ENCODE peak calls at places on chromosomes 5 and 9, in ten cellular contexts. One of them, this sample, is unnamed.

GRCh38 chr5:171162602-171163001 is 146.4 kb upstream of the TLX3 start:
- DNase-seq in activated T-helper 1 cell treated with anti-CD3 and anti-CD28 coated beads, Interleukin-12 subunit alpha, Interleukin-12 subunit beta, Interleukin-2, Interleukin-4 antibody, amounts not matched to agents 30 ng/mL and 10 ng/mL and 1 ng/mL, durations not matched to agents 14 hours and 24 hours and 36 hours: no peak
- DNase-seq in osteocyte: no peak
- DNase-seq in NCI-H1436 treated with DMSO at 0.1 percent for 48 hours: no peak
- DNase-seq in IMR-90: peak
- DNase-seq in fibroblast of mammary gland: peak
- DNase-seq in COR-L47: no peak
- DNase-seq in naive thymus-derived CD8-positive, alpha-beta T cell: no peak
- DNase-seq in DMS 273 treated with DMSO at 0.1 percent for 48 hours: peak
- DNase-seq in HuH-7.5: no peak
- DNase-seq in this sample: no peak

GRCh38 chr9:12702160-12702758 is 9.1 kb downstream of the TYRP1 start:
- DNase-seq in activated T-helper 1 cell treated with anti-CD3 and anti-CD28 coated beads, Interleukin-12 subunit alpha, Interleukin-12 subunit beta, Interleukin-2, Interleukin-4 antibody, amounts not matched to agents 30 ng/mL and 10 ng/mL and 1 ng/mL, durations not matched to agents 14 hours and 24 hours and 36 hours: no peak
- DNase-seq in osteocyte: no peak
- DNase-seq in NCI-H1436 treated with DMSO at 0.1 percent for 48 hours: no peak
- DNase-seq in IMR-90: peak
- DNase-seq in fibroblast of mammary gland: peak
- DNase-seq in COR-L47: peak
- DNase-seq in naive thymus-derived CD8-positive, alpha-beta T cell: no peak
- DNase-seq in DMS 273 treated with DMSO at 0.1 percent for 48 hours: peak
- DNase-seq in HuH-7.5: peak
- DNase-seq in this sample: peak

GRCh38 chr5:1037671-1038416 is 29.2 kb downstream of the NKD2 start:
- DNase-seq in activated T-helper 1 cell treated with anti-CD3 and anti-CD28 coated beads, Interleukin-12 subunit alpha, Interleukin-12 subunit beta, Interleukin-2, Interleukin-4 antibody, amounts not matched to agents 30 ng/mL and 10 ng/mL and 1 ng/mL, durations not matched to agents 14 hours and 24 hours and 36 hours: no peak
- DNase-seq in osteocyte: no peak
- DNase-seq in NCI-H1436 treated with DMSO at 0.1 percent for 48 hours: no peak
- DNase-seq in IMR-90: no peak
- DNase-seq in fibroblast of mammary gland: no peak
- DNase-seq in COR-L47: no peak
- DNase-seq in naive thymus-derived CD8-positive, alpha-beta T cell: no peak
- DNase-seq in DMS 273 treated with DMSO at 0.1 percent for 48 hours: no peak
- DNase-seq in HuH-7.5: no peak
- DNase-seq in this sample: no peak

GRCh38 chr5:147558131-147558730 is 48.4 kb upstream of the DPYSL3 start:
- DNase-seq in activated T-helper 1 cell treated with anti-CD3 and anti-CD28 coated beads, Interleukin-12 subunit alpha, Interleukin-12 subunit beta, Interleukin-2, Interleukin-4 antibody, amounts not matched to agents 30 ng/mL and 10 ng/mL and 1 ng/mL, durations not matched to agents 14 hours and 24 hours and 36 hours: no peak
- DNase-seq in osteocyte: no peak
- DNase-seq in NCI-H1436 treated with DMSO at 0.1 percent for 48 hours: no peak
- DNase-seq in IMR-90: peak
- DNase-seq in fibroblast of mammary gland: no peak
- DNase-seq in COR-L47: no peak
- DNase-seq in naive thymus-derived CD8-positive, alpha-beta T cell: no peak
- DNase-seq in DMS 273 treated with DMSO at 0.1 percent for 48 hours: no peak
- DNase-seq in HuH-7.5: no peak
- DNase-seq in this sample: peak

GRCh38 chr5:61295365-61295764 is 36.7 kb upstream of the ZSWIM6 start:
- DNase-seq in activated T-helper 1 cell treated with anti-CD3 and anti-CD28 coated beads, Interleukin-12 subunit alpha, Interleukin-12 subunit beta, Interleukin-2, Interleukin-4 antibody, amounts not matched to agents 30 ng/mL and 10 ng/mL and 1 ng/mL, durations not matched to agents 14 hours and 24 hours and 36 hours: no peak
- DNase-seq in osteocyte: no peak
- DNase-seq in NCI-H1436 treated with DMSO at 0.1 percent for 48 hours: no peak
- DNase-seq in IMR-90: no peak
- DNase-seq in fibroblast of mammary gland: no peak
- DNase-seq in COR-L47: no peak
- DNase-seq in naive thymus-derived CD8-positive, alpha-beta T cell: no peak
- DNase-seq in DMS 273 treated with DMSO at 0.1 percent for 48 hours: no peak
- DNase-seq in HuH-7.5: no peak
- DNase-seq in this sample: no peak

GRCh38 chr9:105316703-105317102 is 72.3 kb downstream of the SLC44A1 start:
- DNase-seq in activated T-helper 1 cell treated with anti-CD3 and anti-CD28 coated beads, Interleukin-12 subunit alpha, Interleukin-12 subunit beta, Interleukin-2, Interleukin-4 antibody, amounts not matched to agents 30 ng/mL and 10 ng/mL and 1 ng/mL, durations not matched to agents 14 hours and 24 hours and 36 hours: no peak
- DNase-seq in osteocyte: no peak
- DNase-seq in NCI-H1436 treated with DMSO at 0.1 percent for 48 hours: no peak
- DNase-seq in IMR-90: no peak
- DNase-seq in fibroblast of mammary gland: no peak
- DNase-seq in COR-L47: no peak
- DNase-seq in naive thymus-derived CD8-positive, alpha-beta T cell: no peak
- DNase-seq in DMS 273 treated with DMSO at 0.1 percent for 48 hours: no peak
- DNase-seq in HuH-7.5: no peak
- DNase-seq in this sample: no peak

GRCh38 chr5:26569929-26570258 is 468.5 kb downstream of the CDH9 start:
- DNase-seq in activated T-helper 1 cell treated with anti-CD3 and anti-CD28 coated beads, Interleukin-12 subunit alpha, Interleukin-12 subunit beta, Interleukin-2, Interleukin-4 antibody, amounts not matched to agents 30 ng/mL and 10 ng/mL and 1 ng/mL, durations not matched to agents 14 hours and 24 hours and 36 hours: no peak
- DNase-seq in osteocyte: no peak
- DNase-seq in NCI-H1436 treated with DMSO at 0.1 percent for 48 hours: no peak
- DNase-seq in IMR-90: no peak
- DNase-seq in fibroblast of mammary gland: no peak
- DNase-seq in COR-L47: no peak
- DNase-seq in naive thymus-derived CD8-positive, alpha-beta T cell: no peak
- DNase-seq in DMS 273 treated with DMSO at 0.1 percent for 48 hours: no peak
- DNase-seq in HuH-7.5: no peak
- DNase-seq in this sample: no peak

GRCh38 chr5:148452499-148453193 is 68.9 kb downstream of the FBXO38 start:
- DNase-seq in activated T-helper 1 cell treated with anti-CD3 and anti-CD28 coated beads, Interleukin-12 subunit alpha, Interleukin-12 subunit beta, Interleukin-2, Interleukin-4 antibody, amounts not matched to agents 30 ng/mL and 10 ng/mL and 1 ng/mL, durations not matched to agents 14 hours and 24 hours and 36 hours: no peak
- DNase-seq in osteocyte: no peak
- DNase-seq in NCI-H1436 treated with DMSO at 0.1 percent for 48 hours: no peak
- DNase-seq in IMR-90: no peak
- DNase-seq in fibroblast of mammary gland: no peak
- DNase-seq in COR-L47: no peak
- DNase-seq in naive thymus-derived CD8-positive, alpha-beta T cell: no peak
- DNase-seq in DMS 273 treated with DMSO at 0.1 percent for 48 hours: no peak
- DNase-seq in HuH-7.5: no peak
- DNase-seq in this sample: no peak

GRCh38 chr5:177491429-177491945 is 5.9 kb downstream of the PDLIM7 start:
- DNase-seq in activated T-helper 1 cell treated with anti-CD3 and anti-CD28 coated beads, Interleukin-12 subunit alpha, Interleukin-12 subunit beta, Interleukin-2, Interleukin-4 antibody, amounts not matched to agents 30 ng/mL and 10 ng/mL and 1 ng/mL, durations not matched to agents 14 hours and 24 hours and 36 hours: no peak
- DNase-seq in osteocyte: peak
- DNase-seq in NCI-H1436 treated with DMSO at 0.1 percent for 48 hours: no peak
- DNase-seq in IMR-90: no peak
- DNase-seq in fibroblast of mammary gland: peak
- DNase-seq in COR-L47: no peak
- DNase-seq in naive thymus-derived CD8-positive, alpha-beta T cell: no peak
- DNase-seq in DMS 273 treated with DMSO at 0.1 percent for 48 hours: no peak
- DNase-seq in HuH-7.5: peak
- DNase-seq in this sample: peak

GRCh38 chr5:150082889-150083288 is 3.5 kb downstream of the CSF1R start:
- DNase-seq in activated T-helper 1 cell treated with anti-CD3 and anti-CD28 coated beads, Interleukin-12 subunit alpha, Interleukin-12 subunit beta, Interleukin-2, Interleukin-4 antibody, amounts not matched to agents 30 ng/mL and 10 ng/mL and 1 ng/mL, durations not matched to agents 14 hours and 24 hours and 36 hours: no peak
- DNase-seq in osteocyte: peak
- DNase-seq in NCI-H1436 treated with DMSO at 0.1 percent for 48 hours: no peak
- DNase-seq in IMR-90: no peak
- DNase-seq in fibroblast of mammary gland: no peak
- DNase-seq in COR-L47: no peak
- DNase-seq in naive thymus-derived CD8-positive, alpha-beta T cell: no peak
- DNase-seq in DMS 273 treated with DMSO at 0.1 percent for 48 hours: no peak
- DNase-seq in HuH-7.5: no peak
- DNase-seq in this sample: no peak

GRCh38 chr9:131487001-131487400 is 15.7 kb upstream of the POMT1 start:
- DNase-seq in activated T-helper 1 cell treated with anti-CD3 and anti-CD28 coated beads, Interleukin-12 subunit alpha, Interleukin-12 subunit beta, Interleukin-2, Interleukin-4 antibody, amounts not matched to agents 30 ng/mL and 10 ng/mL and 1 ng/mL, durations not matched to agents 14 hours and 24 hours and 36 hours: no peak
- DNase-seq in osteocyte: no peak
- DNase-seq in NCI-H1436 treated with DMSO at 0.1 percent for 48 hours: no peak
- DNase-seq in IMR-90: no peak
- DNase-seq in fibroblast of mammary gland: no peak
- DNase-seq in COR-L47: no peak
- DNase-seq in naive thymus-derived CD8-positive, alpha-beta T cell: no peak
- DNase-seq in DMS 273 treated with DMSO at 0.1 percent for 48 hours: no peak
- DNase-seq in HuH-7.5: no peak
- DNase-seq in this sample: no peak